ENCODE peak calls at places on chromosomes 13 and 19, in eight cellular contexts. H is sigmoid colon; R is neural progenitor cell; X is CD4-positive, alpha-beta memory T cell; J is body of pancreas; A is naive thymus-derived CD4-positive, alpha-beta T cell; F is uterus; Q is psoas muscle. B is an unnamed sample. For H3K4me1, the result is how much of the 10 kb centered on the place peaks cover.

GRCh38 chr13:27830010-27830409 is 37.7 kb downstream of the GSX1 start:
- DNase-seq in H (peak), R (peak), X (peak), J (peak), A (peak), F (peak), Q (peak), B (peak)

GRCh38 chr19:37594982-37595382 is 306 bp downstream of the ZNF540 start:
- DNase-seq in H (peak), R (no peak), X (no peak), J (peak), A (no peak), F (peak), Q (peak), B (peak)

GRCh38 chr13:93227906-93228801 is 1.5 kb downstream of the GPC6 start:
- DNase-seq in H (peak), R (peak), X (no peak), J (peak), A (no peak), F (peak), Q (peak), B (no peak)

GRCh38 chr13:27043013-27043412 is 128.6 kb downstream of the USP12 start:
- DNase-seq in H (peak), R (no peak), X (no peak), J (no peak), A (no peak), F (peak), Q (no peak), B (no peak)

GRCh38 chr13:87999141-87999765 is 328.1 kb downstream of the SLITRK5 start:
- DNase-seq in H (no peak), R (no peak), X (no peak), J (no peak), A (no peak), F (no peak), Q (no peak), B (no peak)

GRCh38 chr19:50705422-50706019 is 14.1 kb downstream of the SHANK1 start:
- DNase-seq in H (no peak), R (peak), X (no peak), J (no peak), A (no peak), F (no peak), Q (no peak), B (peak)

GRCh38 chr19:16345457-16345856 is 20.8 kb downstream of the KLF2 start:
- DNase-seq in H (no peak), R (no peak), X (no peak), J (no peak), A (no peak), F (no peak), Q (no peak), B (no peak)

GRCh38 chr13:92838786-92839185 is 387.8 kb upstream of the GPC6 start:
- DNase-seq in H (no peak), R (no peak), X (no peak), J (no peak), A (no peak), F (no peak), Q (no peak), B (no peak)

GRCh38 chr19:1624458-1624857 is 19.2 kb upstream of the UQCR11 start:
- DNase-seq in H (peak), R (peak), X (peak), J (peak), A (peak), F (no peak), Q (no peak), B (peak)

GRCh38 chr19:17952041-17952976 is 14.6 kb upstream of the KCNN1 start:
- DNase-seq in H (no peak), R (peak), X (no peak), J (no peak), A (no peak), F (no peak), Q (no peak), B (no peak)

GRCh38 chr19:52690395-52691214 is 44.2 kb downstream of the ZNF611 start:
- DNase-seq in H (peak), R (peak), X (peak), J (peak), A (peak), F (peak), Q (peak), B (peak)

DNA sequence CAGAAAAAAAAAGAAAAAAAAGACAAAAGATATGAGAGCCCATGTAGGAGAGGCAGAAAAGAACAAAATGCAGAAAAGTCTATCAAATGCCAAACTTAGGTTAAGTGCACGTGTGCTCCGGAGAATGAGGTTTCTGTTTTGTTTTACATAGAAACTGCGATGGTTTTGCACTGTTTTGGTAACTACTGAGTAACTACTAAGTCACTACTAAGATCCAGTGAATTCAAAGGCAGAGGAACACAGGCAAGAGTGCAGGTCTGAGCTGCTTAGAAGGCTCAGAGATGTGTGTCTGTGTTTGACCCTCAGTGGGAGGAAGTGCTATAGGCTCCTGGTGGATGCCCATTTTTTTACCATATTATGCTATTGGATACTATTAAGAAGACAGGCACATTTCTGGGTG is 299.3 kb downstream of the NDFIP2 start:
- DNase-seq in H (no peak), R (peak), X (no peak), J (no peak), A (no peak), F (no peak), Q (no peak), B (no peak)
- H3K4me3 ChIP-seq in H (no peak), R (no peak), X (no peak), J (no peak), A (no peak), F (no peak), Q (peak), B (no peak)

GRCh38 chr13:73338389-73338788 is 279.6 kb downstream of the KLF5 start:
- DNase-seq in H (no peak), R (no peak), X (no peak), J (peak), A (no peak), F (no peak), Q (no peak), B (no peak)

GRCh38 chr13:73335226-73335625 is 276.4 kb downstream of the KLF5 start:
- DNase-seq in H (no peak), R (no peak), X (no peak), J (no peak), A (no peak), F (no peak), Q (no peak), B (peak)

GRCh38 chr13:73337511-73337910 is 278.7 kb downstream of the KLF5 start:
- DNase-seq in H (no peak), R (no peak), X (no peak), J (no peak), A (no peak), F (no peak), Q (no peak), B (no peak)

GRCh38 chr13:73335938-73336337 is 277.1 kb downstream of the KLF5 start:
- DNase-seq in H (no peak), R (no peak), X (no peak), J (no peak), A (no peak), F (no peak), Q (no peak), B (no peak)

DNA sequence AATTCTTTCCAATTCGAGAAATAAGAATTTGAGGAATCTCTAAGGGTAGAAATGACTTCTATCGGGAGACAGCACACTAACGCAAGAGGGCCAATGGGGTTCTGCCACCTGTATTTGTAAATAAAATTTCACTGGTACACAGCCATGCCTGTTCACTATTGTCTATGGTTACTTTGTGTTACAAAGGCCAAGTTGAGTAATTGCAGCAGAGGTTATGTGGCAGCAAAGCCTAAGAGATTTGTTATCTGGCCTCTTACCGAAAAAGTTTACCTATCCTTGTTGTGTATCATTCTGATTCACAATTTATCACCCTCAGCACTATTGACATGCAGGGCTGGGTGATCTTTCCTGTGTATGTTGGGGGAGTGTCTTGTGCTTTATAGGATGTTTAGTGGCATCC is 278.0 kb downstream of the KLF5 start:
- DNase-seq in H (no peak), R (no peak), X (no peak), J (no peak), A (no peak), F (no peak), Q (no peak), B (peak)
- H3K4me1 ChIP-seq in H (under half), R (under half), X (under half), J (under half), A (under half), F (under half), Q (under half), B (under half)

GRCh38 chr19:45598267-45599011 is 3.6 kb downstream of the GPR4 start:
- DNase-seq in H (no peak), R (no peak), X (no peak), J (peak), A (no peak), F (no peak), Q (no peak), B (no peak)

GRCh38 chr19:45601115-45601514 is 897 bp downstream of the GPR4 start:
- DNase-seq in H (no peak), R (no peak), X (no peak), J (no peak), A (no peak), F (no peak), Q (no peak), B (no peak)

GRCh38 chr19:45600340-45600885 is 1.6 kb downstream of the GPR4 start:
- DNase-seq in H (no peak), R (no peak), X (no peak), J (no peak), A (no peak), F (no peak), Q (no peak), B (no peak)

GRCh38 chr19:45597425-45598111 is 4.4 kb downstream of the GPR4 start:
- DNase-seq in H (no peak), R (no peak), X (no peak), J (no peak), A (no peak), F (no peak), Q (no peak), B (no peak)

DNA sequence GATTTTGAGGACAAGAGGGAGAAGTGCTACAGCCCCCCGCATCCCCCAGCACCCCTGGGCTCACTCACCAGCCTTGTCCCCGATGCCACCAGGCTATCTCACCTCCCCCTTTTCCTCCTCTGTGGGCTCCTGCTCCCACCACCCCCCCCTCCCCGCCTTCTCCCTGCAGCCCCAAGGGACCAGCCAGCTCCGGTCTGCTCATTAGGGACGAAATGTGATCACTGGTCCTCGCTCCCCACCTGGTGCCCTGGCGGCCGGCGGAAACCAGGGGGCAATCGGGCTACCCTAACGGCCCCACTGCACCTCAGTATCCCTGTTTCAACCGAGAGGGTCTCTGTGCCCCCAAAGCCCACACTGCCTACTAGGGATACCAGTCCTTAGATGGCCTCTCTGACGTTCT is 2.7 kb downstream of the GPR4 start:
- DNase-seq in H (no peak), R (peak), X (no peak), J (no peak), A (no peak), F (no peak), Q (no peak), B (no peak)
- H3K4me3 ChIP-seq in H (no peak), R (no peak), X (no peak), J (no peak), A (no peak), F (no peak), Q (peak), B (no peak)

GRCh38 chr19:39377373-39378362 is 13.2 kb downstream of the PAF1 start:
- DNase-seq in H (no peak), R (no peak), X (no peak), J (no peak), A (no peak), F (no peak), Q (no peak), B (no peak)
- H3K4me1 ChIP-seq in H (under half), R (under half), X (under half), J (under half), A (under half), F (under half), Q (under half), B (under half)

GRCh38 chr13:109485136-109485794 is 301.1 kb downstream of the IRS2 start:
- DNase-seq in H (no peak), R (no peak), X (no peak), J (no peak), A (no peak), F (no peak), Q (no peak), B (peak)
- H3K4me3 ChIP-seq in H (no peak), R (no peak), X (no peak), J (no peak), A (no peak), F (no peak), Q (no peak), B (no peak)

GRCh38 chr13:54415753-54416366 is 1387.2 kb downstream of the OLFM4 start:
- DNase-seq in H (no peak), R (peak), X (no peak), J (no peak), A (no peak), F (no peak), Q (no peak), B (no peak)
- H3K4me1 ChIP-seq in H (under half), R (under half), X (under half), J (under half), A (under half), F (under half), Q (under half), B (under half)

DNA sequence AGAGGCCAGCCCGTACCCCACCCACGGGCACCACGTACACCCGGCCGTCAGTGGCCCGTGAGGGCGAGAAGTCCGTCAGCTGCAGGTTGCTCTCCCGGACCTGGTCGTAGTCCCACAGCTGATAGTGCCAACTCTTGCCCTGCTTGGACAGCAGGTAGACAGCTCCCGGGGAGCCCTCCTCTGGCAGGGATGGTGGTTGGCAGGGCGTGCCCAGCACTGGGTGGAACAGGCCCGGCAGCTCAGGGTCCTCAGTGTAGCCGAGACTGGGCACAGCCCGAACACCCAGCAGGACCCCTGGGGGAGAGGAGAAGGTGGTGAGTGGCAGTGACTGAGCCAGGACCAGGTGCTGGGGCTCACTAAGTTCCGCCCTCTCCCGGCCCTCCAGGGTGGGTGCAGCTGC is 7.8 kb downstream of the ACTMAP start:
- DNase-seq in H (no peak), R (no peak), X (no peak), J (peak), A (no peak), F (no peak), Q (no peak), B (peak)
- H3K4me3 ChIP-seq in H (no peak), R (no peak), X (no peak), J (no peak), A (no peak), F (no peak), Q (no peak), B (no peak)